ENCODE peak calls at places on chromosomes 7 and 10, in seven cellular contexts. One of them, this sample, is unnamed. For H3K36me3, the result is how much of the 10 kb centered on the place peaks cover.

GRCh38 chr7:72235351-72235750 is 176.8 kb downstream of the CALN1 start:
- DNase-seq in psoas muscle: no peak
- DNase-seq in GM12878: no peak
- DNase-seq in astrocyte: no peak
- DNase-seq in cardiac muscle cell: no peak
- DNase-seq in lung: no peak
- DNase-seq in fibroblast of lung: no peak
- DNase-seq in this sample: no peak

GRCh38 chr7:91330378-91331295 is 66.4 kb downstream of the FZD1 start:
- DNase-seq in GM12878: no peak
- DNase-seq in lung: no peak
- DNase-seq in astrocyte: peak
- DNase-seq in cardiac muscle cell: no peak
- DNase-seq in fibroblast of lung: peak
- DNase-seq in psoas muscle: no peak
- DNase-seq in this sample: no peak

GRCh38 chr10:63759335-63759734 is 238.1 kb downstream of the REEP3 start:
- DNase-seq in fibroblast of lung: no peak
- DNase-seq in psoas muscle: no peak
- DNase-seq in GM12878: no peak
- DNase-seq in astrocyte: no peak
- DNase-seq in cardiac muscle cell: no peak
- DNase-seq in lung: no peak
- DNase-seq in this sample: no peak

GRCh38 chr10:88999629-89000028 is 9.0 kb downstream of the FAS start:
- DNase-seq in lung: no peak
- DNase-seq in cardiac muscle cell: no peak
- DNase-seq in astrocyte: no peak
- DNase-seq in psoas muscle: no peak
- DNase-seq in fibroblast of lung: no peak
- DNase-seq in GM12878: no peak
- DNase-seq in this sample: no peak

GRCh38 chr7:135525426-135525825 is 15.5 kb upstream of the CNOT4 start:
- DNase-seq in lung: no peak
- DNase-seq in psoas muscle: no peak
- DNase-seq in astrocyte: no peak
- DNase-seq in cardiac muscle cell: no peak
- DNase-seq in GM12878: no peak
- DNase-seq in fibroblast of lung: no peak
- DNase-seq in this sample: no peak

GRCh38 chr7:84364708-84365107 is 170.1 kb upstream of the SEMA3A start:
- DNase-seq in fibroblast of lung: peak
- DNase-seq in astrocyte: peak
- DNase-seq in lung: no peak
- DNase-seq in psoas muscle: no peak
- DNase-seq in GM12878: no peak
- DNase-seq in cardiac muscle cell: peak
- DNase-seq in this sample: no peak

GRCh38 chr7:33243319-33243881 is 114.0 kb downstream of the BBS9 start:
- DNase-seq in GM12878: no peak
- DNase-seq in psoas muscle: no peak
- DNase-seq in cardiac muscle cell: peak
- DNase-seq in lung: no peak
- DNase-seq in fibroblast of lung: peak
- DNase-seq in astrocyte: peak
- DNase-seq in this sample: no peak

GRCh38 chr7:20784311-20785210 is 2.1 kb downstream of the SP8 start:
- DNase-seq in cardiac muscle cell: peak
- DNase-seq in astrocyte: no peak
- DNase-seq in psoas muscle: no peak
- DNase-seq in fibroblast of lung: no peak
- DNase-seq in GM12878: no peak
- DNase-seq in lung: no peak
- DNase-seq in this sample: no peak

GRCh38 chr7:76149847-76150691 is 51.6 kb upstream of the SRRM3 start:
- DNase-seq in lung: no peak
- DNase-seq in astrocyte: no peak
- DNase-seq in GM12878: no peak
- DNase-seq in fibroblast of lung: no peak
- DNase-seq in cardiac muscle cell: no peak
- DNase-seq in psoas muscle: no peak
- DNase-seq in this sample: peak

GRCh38 chr7:80135306-80136104 is 874 bp downstream of the GNAI1 start:
- DNase-seq in astrocyte: peak
- DNase-seq in fibroblast of lung: peak
- DNase-seq in psoas muscle: no peak
- DNase-seq in cardiac muscle cell: peak
- DNase-seq in GM12878: no peak
- DNase-seq in lung: no peak
- DNase-seq in this sample: peak

GRCh38 chr10:63133056-63133786 is at the start of gene NRBF2:
- DNase-seq in psoas muscle: peak
- DNase-seq in cardiac muscle cell: peak
- DNase-seq in GM12878: peak
- DNase-seq in fibroblast of lung: peak
- DNase-seq in astrocyte: peak
- DNase-seq in lung: peak
- DNase-seq in this sample: peak

GRCh38 chr7:43694399-43694748 is 34.9 kb downstream of the COA1 start:
- DNase-seq in cardiac muscle cell: no peak
- DNase-seq in psoas muscle: no peak
- DNase-seq in lung: no peak
- DNase-seq in fibroblast of lung: peak
- DNase-seq in astrocyte: peak
- DNase-seq in GM12878: no peak
- DNase-seq in this sample: no peak

GRCh38 chr10:100738055-100738827 is 7.1 kb upstream of the PAX2 start:
- DNase-seq in GM12878: no peak
- DNase-seq in astrocyte: no peak
- DNase-seq in fibroblast of lung: no peak
- DNase-seq in cardiac muscle cell: no peak
- DNase-seq in lung: no peak
- DNase-seq in psoas muscle: no peak
- DNase-seq in this sample: no peak

GRCh38 chr7:128318696-128319095 is 25.0 kb downstream of the RBM28 start:
- DNase-seq in lung: no peak
- DNase-seq in astrocyte: no peak
- DNase-seq in psoas muscle: no peak
- DNase-seq in fibroblast of lung: no peak
- DNase-seq in cardiac muscle cell: no peak
- DNase-seq in GM12878: no peak
- DNase-seq in this sample: no peak

GRCh38 chr7:99748846-99749579 is 14.0 kb upstream of the CYP3A7 start:
- DNase-seq in GM12878: no peak
- DNase-seq in cardiac muscle cell: no peak
- DNase-seq in fibroblast of lung: no peak
- DNase-seq in astrocyte: no peak
- DNase-seq in lung: no peak
- DNase-seq in psoas muscle: no peak
- DNase-seq in this sample: no peak

GRCh38 chr7:42017356-42017986 is 219.5 kb downstream of the GLI3 start:
- DNase-seq in lung: no peak
- DNase-seq in fibroblast of lung: no peak
- DNase-seq in cardiac muscle cell: peak
- DNase-seq in GM12878: no peak
- DNase-seq in psoas muscle: no peak
- DNase-seq in astrocyte: no peak
- DNase-seq in this sample: no peak

GRCh38 chr10:46327685-46328084 is 40.9 kb downstream of the ANTXRL start:
- DNase-seq in GM12878: no peak
- DNase-seq in cardiac muscle cell: no peak
- DNase-seq in psoas muscle: no peak
- DNase-seq in astrocyte: no peak
- DNase-seq in fibroblast of lung: no peak
- DNase-seq in lung: no peak
- DNase-seq in this sample: peak

GRCh38 chr10:128322106-128322505 is 195.9 kb upstream of the MKI67 start:
- DNase-seq in cardiac muscle cell: no peak
- DNase-seq in lung: no peak
- DNase-seq in fibroblast of lung: no peak
- DNase-seq in astrocyte: no peak
- DNase-seq in GM12878: no peak
- DNase-seq in psoas muscle: no peak
- DNase-seq in this sample: no peak

GRCh38 chr7:2541291-2542010 is 13.9 kb downstream of the BRAT1 start:
- DNase-seq in psoas muscle: no peak
- DNase-seq in fibroblast of lung: no peak
- DNase-seq in lung: no peak
- DNase-seq in astrocyte: no peak
- DNase-seq in cardiac muscle cell: no peak
- DNase-seq in GM12878: no peak
- DNase-seq in this sample: no peak

GRCh38 chr10:102114861-102115618 is 5.1 kb downstream of the LDB1 start:
- DNase-seq in GM12878: no peak
- DNase-seq in psoas muscle: peak
- DNase-seq in cardiac muscle cell: peak
- DNase-seq in fibroblast of lung: peak
- DNase-seq in astrocyte: peak
- DNase-seq in lung: peak
- DNase-seq in this sample: peak

GRCh38 chr10:122981066-122981464 is 864 bp downstream of the PSTK start:
- DNase-seq in psoas muscle: no peak
- DNase-seq in astrocyte: peak
- DNase-seq in lung: no peak
- DNase-seq in fibroblast of lung: peak
- DNase-seq in GM12878: no peak
- DNase-seq in cardiac muscle cell: peak
- DNase-seq in this sample: no peak

GRCh38 chr7:91940572-91941341 is at the start of gene AKAP9:
- DNase-seq in astrocyte: peak
- DNase-seq in cardiac muscle cell: peak
- DNase-seq in lung: peak
- DNase-seq in GM12878: peak
- DNase-seq in psoas muscle: peak
- DNase-seq in fibroblast of lung: peak
- DNase-seq in this sample: peak

DNA sequence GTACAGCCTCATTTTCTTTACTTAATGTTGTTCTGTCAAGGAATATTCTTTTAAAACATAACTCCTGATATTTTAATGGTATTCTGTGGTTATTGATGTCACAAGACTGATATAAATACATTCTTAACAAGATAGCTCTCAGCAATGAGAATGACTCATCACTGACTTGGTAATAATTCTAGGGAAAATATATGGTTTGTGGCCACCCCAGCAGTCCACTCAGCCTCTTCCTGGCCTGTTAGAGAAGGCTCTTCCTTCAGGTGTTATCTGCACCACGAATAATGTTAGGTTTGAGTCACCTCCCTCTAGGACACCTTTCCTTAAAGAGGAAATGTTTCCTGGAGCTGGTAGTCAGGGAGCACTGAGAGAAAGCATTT is 163.3 kb downstream of the SVIL start:
- DNase-seq in astrocyte: peak
- DNase-seq in cardiac muscle cell: no peak
- DNase-seq in lung: no peak
- DNase-seq in psoas muscle: no peak
- DNase-seq in GM12878: no peak
- DNase-seq in fibroblast of lung: peak
- DNase-seq in this sample: no peak
- H3K36me3 ChIP-seq in astrocyte: under half
- H3K36me3 ChIP-seq in cardiac muscle cell: half or more
- H3K36me3 ChIP-seq in lung: under half
- H3K36me3 ChIP-seq in psoas muscle: under half
- H3K36me3 ChIP-seq in GM12878: under half
- H3K36me3 ChIP-seq in fibroblast of lung: under half
- H3K36me3 ChIP-seq in this sample: under half

GRCh38 chr7:45112648-45113047 is 1.2 kb upstream of the TBRG4 start:
- DNase-seq in fibroblast of lung: peak
- DNase-seq in cardiac muscle cell: no peak
- DNase-seq in lung: no peak
- DNase-seq in GM12878: no peak
- DNase-seq in astrocyte: peak
- DNase-seq in psoas muscle: no peak
- DNase-seq in this sample: no peak
- H3K4me3 ChIP-seq in fibroblast of lung: no peak
- H3K4me3 ChIP-seq in cardiac muscle cell: no peak
- H3K4me3 ChIP-seq in lung: no peak
- H3K4me3 ChIP-seq in GM12878: peak
- H3K4me3 ChIP-seq in astrocyte: no peak
- H3K4me3 ChIP-seq in psoas muscle: peak
- H3K4me3 ChIP-seq in this sample: no peak

GRCh38 chr10:71269301-71270288 is 49.5 kb upstream of the SLC29A3 start:
- DNase-seq in fibroblast of lung: peak
- DNase-seq in astrocyte: peak
- DNase-seq in cardiac muscle cell: no peak
- DNase-seq in GM12878: no peak
- DNase-seq in psoas muscle: no peak
- DNase-seq in lung: no peak
- DNase-seq in this sample: no peak

GRCh38 chr10:71271626-71272025 is 47.4 kb upstream of the SLC29A3 start:
- DNase-seq in astrocyte: peak
- DNase-seq in psoas muscle: no peak
- DNase-seq in cardiac muscle cell: no peak
- DNase-seq in GM12878: no peak
- DNase-seq in fibroblast of lung: peak
- DNase-seq in lung: no peak
- DNase-seq in this sample: no peak

GRCh38 chr10:71268751-71269150 is 50.3 kb upstream of the SLC29A3 start:
- DNase-seq in psoas muscle: peak
- DNase-seq in astrocyte: peak
- DNase-seq in cardiac muscle cell: no peak
- DNase-seq in GM12878: no peak
- DNase-seq in fibroblast of lung: peak
- DNase-seq in lung: no peak
- DNase-seq in this sample: no peak

GRCh38 chr10:71270821-71271220 is 48.2 kb upstream of the SLC29A3 start:
- DNase-seq in GM12878: no peak
- DNase-seq in fibroblast of lung: no peak
- DNase-seq in astrocyte: no peak
- DNase-seq in cardiac muscle cell: no peak
- DNase-seq in lung: no peak
- DNase-seq in psoas muscle: no peak
- DNase-seq in this sample: no peak

DNA sequence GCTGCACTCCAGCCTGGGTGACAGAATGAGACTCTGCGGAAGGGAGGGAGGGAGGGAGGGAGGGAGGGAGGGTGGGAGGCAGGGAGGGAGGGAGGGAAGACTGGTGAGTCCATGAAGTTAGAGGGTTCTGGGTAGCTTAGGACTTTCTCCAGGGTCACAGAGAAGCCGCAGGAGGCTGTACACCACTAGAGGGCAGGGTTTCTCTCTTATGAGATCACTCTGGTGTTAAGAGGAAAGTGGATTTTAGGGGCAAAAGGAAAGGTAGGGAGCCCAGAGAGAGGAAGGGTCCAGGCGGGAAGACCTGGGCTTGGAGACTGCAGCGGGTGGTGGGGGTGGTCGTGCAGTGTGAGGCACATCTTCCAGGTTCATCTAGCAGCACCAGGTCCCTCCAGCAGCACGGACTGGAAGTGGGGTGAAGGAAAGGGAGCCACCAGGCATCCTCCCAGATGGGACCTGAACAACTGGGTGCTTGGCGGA is 48.7 kb upstream of the SLC29A3 start:
- DNase-seq in fibroblast of lung: peak
- DNase-seq in lung: no peak
- DNase-seq in psoas muscle: no peak
- DNase-seq in GM12878: no peak
- DNase-seq in cardiac muscle cell: peak
- DNase-seq in astrocyte: peak
- DNase-seq in this sample: peak
- TF ChIP-seq CTCF in fibroblast of lung: peak
- TF ChIP-seq CTCF in lung: peak
- TF ChIP-seq CTCF in psoas muscle: peak
- TF ChIP-seq CTCF in GM12878: peak
- TF ChIP-seq CTCF in cardiac muscle cell: peak
- TF ChIP-seq CTCF in astrocyte: peak
- TF ChIP-seq CTCF in this sample: peak

GRCh38 chr7:151240536-151240935 is 8.0 kb downstream of the SMARCD3 start:
- DNase-seq in GM12878: no peak
- DNase-seq in psoas muscle: no peak
- DNase-seq in cardiac muscle cell: no peak
- DNase-seq in astrocyte: no peak
- DNase-seq in lung: no peak
- DNase-seq in fibroblast of lung: no peak
- DNase-seq in this sample: no peak
- H3K36me3 ChIP-seq in GM12878: under half
- H3K36me3 ChIP-seq in psoas muscle: under half
- H3K36me3 ChIP-seq in cardiac muscle cell: half or more
- H3K36me3 ChIP-seq in astrocyte: under half
- H3K36me3 ChIP-seq in lung: under half
- H3K36me3 ChIP-seq in fibroblast of lung: under half
- H3K36me3 ChIP-seq in this sample: under half